ENCODE peak calls at places on chromosomes 13 and 19, in five cellular contexts. A, Z, X, O and C are unnamed samples.

GRCh38 chr13:19071161-19071936 is 110.3 kb downstream of the TUBA3C start:
- DNase-seq in A (no peak), Z (no peak), X (no peak), O (no peak), C (no peak)

GRCh38 chr13:19601749-19602725 is 31.4 kb upstream of the MPHOSPH8 start:
- DNase-seq in A (peak), Z (no peak), X (peak), O (peak), C (no peak)

GRCh38 chr19:44792286-44792685 is 14.6 kb downstream of the CBLC start:
- DNase-seq in A (no peak), Z (no peak), X (no peak), O (no peak), C (no peak)

GRCh38 chr13:21478881-21479808 is 20.0 kb upstream of the ZDHHC20 start:
- DNase-seq in A (no peak), Z (no peak), X (no peak), O (peak), C (peak)

GRCh38 chr13:41981961-41982723 is 21.2 kb upstream of the VWA8 start:
- DNase-seq in A (no peak), Z (no peak), X (no peak), O (peak), C (no peak)

GRCh38 chr19:47209323-47210179 is 21.4 kb downstream of the BBC3 start:
- DNase-seq in A (no peak), Z (no peak), X (no peak), O (no peak), C (no peak)

GRCh38 chr13:35631666-35632065 is 155.2 kb upstream of the MAB21L1 start:
- DNase-seq in A (no peak), Z (no peak), X (no peak), O (no peak), C (no peak)

GRCh38 chr19:16876904-16877361 is 11.9 kb upstream of the F2RL3 start:
- DNase-seq in A (no peak), Z (no peak), X (no peak), O (no peak), C (no peak)

GRCh38 chr19:5805465-5806132 is 732 bp downstream of the NRTN start:
- DNase-seq in A (peak), Z (no peak), X (no peak), O (peak), C (no peak)

GRCh38 chr13:50846861-50847475 is 3.5 kb upstream of the DLEU7 start:
- DNase-seq in A (no peak), Z (no peak), X (no peak), O (no peak), C (no peak)

GRCh38 chr19:611506-611869 is 21.8 kb downstream of the HCN2 start:
- DNase-seq in A (no peak), Z (no peak), X (no peak), O (no peak), C (peak)

GRCh38 chr19:51251453-51251790 is 542 bp downstream of the SIGLECL1 start:
- DNase-seq in A (no peak), Z (no peak), X (no peak), O (no peak), C (no peak)

GRCh38 chr13:113209336-113209879 is at the start of gene CUL4A:
- DNase-seq in A (peak), Z (no peak), X (no peak), O (peak), C (no peak)

GRCh38 chr13:33089311-33089710 is 73.1 kb downstream of the KL start:
- DNase-seq in A (no peak), Z (no peak), X (no peak), O (no peak), C (no peak)

GRCh38 chr19:19321143-19321577 is 531 bp downstream of the MAU2 start:
- DNase-seq in A (no peak), Z (no peak), X (no peak), O (peak), C (no peak)

GRCh38 chr19:1012334-1012733 is 8.6 kb downstream of the TMEM259 start:
- DNase-seq in A (no peak), Z (no peak), X (no peak), O (no peak), C (no peak)

GRCh38 chr13:67119481-67119883 is 110.7 kb downstream of the PCDH9 start:
- DNase-seq in A (no peak), Z (no peak), X (no peak), O (no peak), C (no peak)

GRCh38 chr19:17149393-17150135 is 65.6 kb upstream of the USE1 start:
- DNase-seq in A (no peak), Z (no peak), X (no peak), O (no peak), C (no peak)

GRCh38 chr13:73341748-73342147 is 282.9 kb downstream of the KLF5 start:
- DNase-seq in A (no peak), Z (no peak), X (no peak), O (no peak), C (no peak)

GRCh38 chr13:95300625-95301134 is 571 bp downstream of the ABCC4 start:
- DNase-seq in A (peak), Z (no peak), X (peak), O (peak), C (no peak)

GRCh38 chr13:111614613-111615012 is 294.2 kb downstream of the TEX29 start:
- DNase-seq in A (no peak), Z (no peak), X (no peak), O (no peak), C (no peak)

GRCh38 chr19:47109541-47110375 is 3.8 kb downstream of the ZC3H4 start:
- DNase-seq in A (peak), Z (no peak), X (peak), O (peak), C (no peak)

GRCh38 chr13:106089251-106089940 is 446.1 kb downstream of the EFNB2 start:
- DNase-seq in A (no peak), Z (no peak), X (no peak), O (no peak), C (no peak)

GRCh38 chr19:1992759-1993260 is 22.7 kb downstream of the BTBD2 start:
- DNase-seq in A (peak), Z (no peak), X (no peak), O (peak), C (no peak)

GRCh38 chr13:31150315-31150985 is 11.3 kb downstream of the HSPH1 start:
- DNase-seq in A (no peak), Z (no peak), X (no peak), O (no peak), C (no peak)

GRCh38 chr13:79658333-79658975 is 177.5 kb downstream of the NDFIP2 start:
- DNase-seq in A (no peak), Z (no peak), X (no peak), O (no peak), C (no peak)

GRCh38 chr13:79660361-79660760 is 179.4 kb downstream of the NDFIP2 start:
- DNase-seq in A (no peak), Z (peak), X (no peak), O (no peak), C (no peak)

GRCh38 chr13:79659161-79659560 is 178.2 kb downstream of the NDFIP2 start:
- DNase-seq in A (no peak), Z (no peak), X (no peak), O (no peak), C (no peak)

GRCh38 chr13:79654520-79654919 is 173.6 kb downstream of the NDFIP2 start:
- DNase-seq in A (no peak), Z (no peak), X (no peak), O (no peak), C (no peak)

DNA sequence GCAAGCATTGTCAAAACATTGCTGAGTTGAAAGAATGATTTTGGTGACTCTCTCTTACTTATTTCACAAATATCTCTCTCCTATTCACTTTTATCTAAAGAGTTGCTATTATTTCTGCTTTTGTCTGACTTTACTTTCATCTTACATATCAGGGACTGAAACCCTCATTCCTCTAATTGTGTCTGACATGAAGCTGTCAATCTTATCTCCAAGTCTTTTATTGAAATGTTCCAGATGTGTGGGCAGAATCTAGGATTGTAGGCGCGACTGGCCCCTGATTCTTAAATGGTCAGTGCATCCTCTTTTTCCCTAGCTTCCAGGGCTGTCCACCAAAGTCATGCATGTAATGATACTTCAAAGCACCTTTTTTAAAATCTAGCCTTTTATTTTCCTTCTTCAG is 174.6 kb downstream of the NDFIP2 start:
- DNase-seq in A (no peak), Z (no peak), X (no peak), O (no peak), C (no peak)
- TF ChIP-seq POLR2AphosphoS5 in A (no peak), Z (no peak), X (no peak), O (no peak), C (no peak)

GRCh38 chr19:42468273-42468796 is 25.6 kb upstream of the CXCL17 start:
- DNase-seq in A (no peak), Z (no peak), X (no peak), O (no peak), C (no peak)
- H3K27ac ChIP-seq in A (no peak), Z (no peak), X (no peak), O (no peak), C (no peak)

GRCh38 chr19:56508282-56508778 is 675 bp downstream of the ZNF471 start:
- DNase-seq in A (no peak), Z (no peak), X (no peak), O (no peak), C (no peak)
- H3K4me3 ChIP-seq in A (peak), Z (no peak), X (peak), O (no peak), C (peak)

DNA sequence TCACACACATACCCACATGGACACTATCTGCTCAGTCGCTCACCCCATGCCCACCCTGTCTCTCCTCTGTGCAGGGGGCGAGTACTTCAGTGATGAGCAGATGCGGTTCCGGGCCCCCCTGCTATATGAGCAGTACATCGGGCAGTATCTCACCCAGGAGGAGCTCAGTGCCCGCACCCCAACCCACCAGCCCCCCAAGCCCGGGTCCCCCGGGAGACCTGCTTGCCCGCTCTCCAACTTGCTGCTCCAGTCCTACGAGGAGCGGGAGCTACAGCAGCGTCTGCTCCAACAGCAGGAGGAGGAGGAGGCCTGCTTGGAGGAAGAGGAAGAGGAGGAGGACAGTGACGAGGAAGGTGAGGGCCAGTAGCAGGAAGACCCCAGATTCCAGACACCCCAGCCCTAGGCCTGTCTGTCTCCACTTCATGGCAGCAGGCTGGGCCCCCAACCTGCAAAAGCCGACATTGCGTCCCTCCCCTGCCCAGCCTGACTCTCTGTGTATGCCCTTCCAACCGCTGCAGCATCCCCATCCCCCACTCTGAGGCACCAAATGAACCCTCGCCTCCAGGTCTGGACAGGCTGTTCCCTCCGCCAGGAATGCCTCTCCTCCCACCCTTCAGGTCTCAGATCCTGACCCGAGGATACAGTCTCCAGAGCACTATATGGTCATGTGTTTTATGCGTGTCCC is 9.7 kb downstream of the CCDC97 start:
- DNase-seq in A (no peak), Z (no peak), X (no peak), O (no peak), C (no peak)
- TF ChIP-seq POLR2AphosphoS5 in A (peak), Z (no peak), X (no peak), O (no peak), C (peak)